ENCODE peak calls at places on chromosomes 16 and 17, in eight cellular contexts. H, N, I, B, Z, J, D and E are unnamed samples.
A peak's percentile ranks its signal among the peaks of the same experiment; 100 is the strongest.

GRCh38 chr17:81397314-81398169 is 2.3 kb downstream of the BAHCC1 start:
- DNase-seq in H (no peak), N (no peak), I (peak; percentile 84), B (no peak), Z (no peak), J (no peak), D (peak; percentile 92), E (no peak)

GRCh38 chr17:40090234-40091111 is 9.9 kb downstream of the NR1D1 start:
- DNase-seq in H (no peak), N (no peak), I (no peak), B (no peak), Z (no peak), J (no peak), D (no peak), E (peak; percentile 91)

GRCh38 chr17:27471321-27472269 is 15.3 kb downstream of the KSR1 start:
- DNase-seq in H (no peak), N (peak; percentile 41), I (no peak), B (no peak), Z (peak; percentile 58), J (no peak), D (no peak), E (no peak)

GRCh38 chr16:15897834-15898254 is 9.4 kb upstream of the CEP20 start:
- DNase-seq in H (peak; percentile 43), N (no peak), I (no peak), B (no peak), Z (peak; percentile 55), J (no peak), D (no peak), E (no peak)

GRCh38 chr17:7466644-7467341 is 12.6 kb downstream of the ZBTB4 start:
- DNase-seq in H (no peak), N (no peak), I (no peak), B (no peak), Z (peak; percentile 87), J (no peak), D (no peak), E (peak; percentile 88)

GRCh38 chr16:50636865-50637374 is 44.2 kb downstream of the SNX20 start:
- DNase-seq in H (no peak), N (no peak), I (no peak), B (no peak), Z (no peak), J (no peak), D (no peak), E (no peak)

GRCh38 chr16:25063865-25064264 is 47.7 kb upstream of the LCMT1 start:
- DNase-seq in H (no peak), N (no peak), I (no peak), B (no peak), Z (peak; percentile 72), J (no peak), D (no peak), E (no peak)

GRCh38 chr16:19809693-19810092 is 75.0 kb downstream of the GPRC5B start:
- DNase-seq in H (no peak), N (no peak), I (no peak), B (no peak), Z (no peak), J (no peak), D (no peak), E (peak; percentile 47)

GRCh38 chr16:65658339-65659275 is 536.7 kb upstream of the CDH11 start:
- DNase-seq in H (no peak), N (no peak), I (no peak), B (peak; percentile 64), Z (no peak), J (no peak), D (peak; percentile 13), E (no peak)

GRCh38 chr17:52106638-52107261 is 51.8 kb downstream of the CA10 start:
- DNase-seq in H (peak; percentile 11), N (peak; percentile 19), I (peak; percentile 70), B (peak; percentile 27), Z (peak; percentile 41), J (no peak), D (peak; percentile 76), E (no peak)

GRCh38 chr16:50501251-50501650 is 46.9 kb upstream of the NKD1 start:
- DNase-seq in H (no peak), N (no peak), I (no peak), B (no peak), Z (no peak), J (no peak), D (no peak), E (peak; percentile 15)

GRCh38 chr17:55386931-55387330 is 34.7 kb downstream of the MMD start:
- DNase-seq in H (no peak), N (no peak), I (no peak), B (no peak), Z (no peak), J (no peak), D (no peak), E (no peak)

GRCh38 chr16:59205403-59205802 is 471.3 kb upstream of the GOT2 start:
- DNase-seq in H (no peak), N (no peak), I (no peak), B (no peak), Z (no peak), J (no peak), D (no peak), E (no peak)

DNA sequence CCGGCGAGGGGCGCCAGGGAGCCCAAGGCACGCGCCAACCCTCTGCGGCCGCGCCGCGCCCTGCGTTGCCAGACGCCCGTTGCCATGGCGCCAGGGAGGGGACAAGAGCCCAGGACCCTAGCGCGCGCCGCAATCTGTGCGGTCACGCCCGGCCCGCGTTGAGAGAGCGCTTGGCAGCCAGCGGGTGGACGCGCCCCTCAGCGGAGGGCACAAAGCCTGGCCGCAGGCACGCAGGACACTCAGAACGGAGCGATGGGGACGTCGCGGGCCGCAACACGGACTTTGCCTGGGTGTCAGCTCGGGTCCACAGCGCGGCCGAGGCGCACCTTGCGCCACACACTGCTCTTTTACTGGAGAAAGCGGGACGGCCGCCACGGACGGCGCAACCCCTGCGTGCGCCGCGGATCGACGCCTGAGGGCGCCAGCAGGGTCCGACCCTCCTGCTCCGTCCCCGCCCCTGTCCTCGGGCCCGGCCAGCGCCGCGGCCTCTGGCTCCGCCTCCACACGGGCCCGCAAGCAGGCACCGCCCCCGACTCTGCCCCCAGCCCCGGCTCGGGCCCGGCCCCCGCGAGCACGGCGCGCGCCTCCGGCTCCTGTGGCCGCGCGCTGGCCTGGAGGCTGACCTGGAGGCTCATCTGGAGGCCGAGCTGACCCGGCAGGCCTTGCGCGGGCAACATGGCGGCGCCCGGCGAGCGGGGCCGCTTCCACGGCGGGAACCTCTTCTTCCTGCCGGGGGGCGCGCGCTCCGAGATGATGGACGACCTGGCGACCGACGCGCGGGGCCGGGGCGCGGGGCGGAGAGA is at the start of gene GFER:
- DNase-seq in H (peak; percentile 94), N (peak; percentile 85), I (peak; percentile 95), B (peak; percentile 75), Z (peak; percentile 95), J (no peak), D (peak; percentile 98), E (peak; percentile 94)
- TF ChIP-seq POLR2AphosphoS5 in H (no peak), N (peak; percentile 70), I (peak; percentile 41), B (no peak), Z (peak; percentile 55), J (no peak), D (peak; percentile 60), E (peak; percentile 51)

GRCh38 chr17:75645889-75646625 is 12.8 kb downstream of the SMIM5 start:
- DNase-seq in H (peak; percentile 49), N (peak; percentile 64), I (peak; percentile 43), B (peak; percentile 61), Z (no peak), J (peak; percentile 49), D (no peak), E (peak; percentile 64)

GRCh38 chr17:75646626-75646968 is 13.4 kb downstream of the SMIM5 start:
- DNase-seq in H (no peak), N (no peak), I (no peak), B (no peak), Z (no peak), J (no peak), D (no peak), E (no peak)

GRCh38 chr17:75647061-75647460 is 13.8 kb downstream of the SMIM5 start:
- DNase-seq in H (no peak), N (no peak), I (no peak), B (no peak), Z (no peak), J (no peak), D (no peak), E (peak; percentile 28)

GRCh38 chr17:75643033-75644017 is 10.1 kb downstream of the SMIM5 start:
- DNase-seq in H (no peak), N (no peak), I (peak; percentile 57), B (no peak), Z (no peak), J (no peak), D (peak; percentile 68), E (no peak)

GRCh38 chr17:75645501-75645888 is 12.3 kb downstream of the SMIM5 start:
- DNase-seq in H (no peak), N (peak; percentile 90), I (no peak), B (peak; percentile 58), Z (no peak), J (no peak), D (no peak), E (peak; percentile 37)
- TF ChIP-seq POLR2AphosphoS5 in H (no peak), N (peak; percentile 26), I (no peak), B (peak; percentile 57), Z (no peak), J (peak; percentile 22), D (no peak), E (no peak)

DNA sequence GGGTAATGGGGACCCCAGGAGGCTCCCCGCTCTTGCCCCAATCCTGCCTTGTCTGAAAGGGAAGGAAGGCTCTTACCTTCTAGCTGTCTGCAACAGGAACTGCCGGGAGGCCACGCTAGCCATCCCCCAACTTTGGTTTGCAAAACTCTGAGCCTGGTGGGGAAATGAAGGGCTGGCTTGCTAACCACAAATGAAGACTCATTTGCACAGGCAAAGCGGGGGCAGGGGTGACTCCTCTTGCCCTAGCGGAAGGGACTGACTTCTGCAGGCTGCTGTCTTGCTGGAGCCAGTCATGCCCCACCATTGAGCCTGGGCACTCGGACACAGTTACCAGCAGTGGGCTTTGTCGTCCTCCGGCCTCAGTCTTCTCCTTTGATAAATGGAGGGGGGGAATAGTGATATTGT is 52.6 kb downstream of the PLCG2 start:
- DNase-seq in H (peak; percentile 53), N (no peak), I (no peak), B (peak; percentile 7), Z (peak; percentile 24), J (peak; percentile 36), D (peak; percentile 34), E (peak; percentile 68)
- TF ChIP-seq POLR2AphosphoS5 in H (peak; percentile 78), N (no peak), I (no peak), B (no peak), Z (no peak), J (no peak), D (no peak), E (no peak)

DNA sequence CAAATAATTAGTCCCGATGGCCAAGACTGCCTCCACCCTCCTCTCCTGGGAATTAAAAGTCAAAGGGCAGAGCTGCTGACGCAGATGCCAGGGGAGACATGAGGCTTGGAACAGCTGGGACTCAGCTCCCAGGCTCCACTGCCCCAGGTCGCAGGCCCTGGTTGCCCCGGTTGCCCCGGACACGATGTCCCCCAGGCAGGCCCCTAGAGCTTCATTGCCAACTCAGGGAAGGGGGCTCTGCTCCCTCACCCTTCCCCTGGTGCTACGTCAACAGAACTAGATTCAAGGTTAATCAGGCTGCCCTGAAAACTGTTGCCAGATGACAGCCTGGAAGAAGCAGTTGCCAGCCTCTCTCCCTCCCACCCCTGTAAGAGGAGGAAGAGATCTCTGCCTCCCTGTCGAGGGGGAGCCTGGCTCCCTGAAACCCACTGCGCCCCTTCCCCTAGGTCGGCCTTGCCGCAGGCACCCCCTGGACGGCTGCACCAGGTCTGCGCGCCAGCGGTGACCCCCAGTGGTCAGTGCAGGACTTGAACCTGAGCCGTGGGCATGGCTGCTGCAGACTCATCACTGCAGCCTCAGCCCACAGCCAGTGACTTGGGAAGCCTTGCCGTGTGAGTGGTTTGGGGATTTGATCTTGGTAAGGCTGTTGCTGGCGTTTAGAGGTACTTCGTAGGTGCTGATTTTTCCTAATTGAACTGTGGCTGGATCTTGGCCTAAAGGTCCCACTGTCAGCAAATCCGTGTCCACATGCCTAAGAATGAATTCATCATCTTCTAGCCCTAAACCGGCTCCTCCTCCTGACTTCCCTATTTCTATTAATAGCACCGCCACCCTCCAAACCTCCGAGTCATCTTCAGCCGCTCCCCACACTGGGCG is 84.1 kb upstream of the TOB1 start:
- DNase-seq in H (peak; percentile 64), N (peak; percentile 88), I (peak; percentile 86), B (peak; percentile 67), Z (peak; percentile 89), J (peak; percentile 89), D (peak; percentile 80), E (peak; percentile 91)
- TF ChIP-seq POLR2AphosphoS5 in H (no peak), N (peak; percentile 69), I (no peak), B (peak; percentile 58), Z (no peak), J (peak; percentile 48), D (no peak), E (peak; percentile 18)